ENCODE peak calls at places on chromosome X, in four cellular contexts. C is activated naive CD8-positive, alpha-beta T cell treated with anti-CD3 and anti-CD28 coated beads, Interleukin-2, amount 10 ng/mL, durations not matched to agents 7 days and 5 days; I is CD8-positive, alpha-beta memory T cell; F is dermis blood vessel endothelial cell. X is an unnamed sample.

GRCh38 chrX:113058634-113059033 is 218.0 kb upstream of the AMOT start:
- DNase-seq in C (no peak), F (no peak), I (no peak), X (no peak)

GRCh38 chrX:77009691-77010090 is 437.5 kb upstream of the FGF16 start:
- DNase-seq in C (no peak), F (no peak), I (no peak), X (peak; percentile 73)

GRCh38 chrX:47849776-47850175 is 13.1 kb downstream of the ZNF81 start:
- DNase-seq in C (no peak), F (no peak), I (no peak), X (no peak)

GRCh38 chrX:28590394-28590793 is 3.1 kb downstream of the IL1RAPL1 start:
- DNase-seq in I (no peak), F (peak; percentile 44), C (no peak), X (no peak)

GRCh38 chrX:129347291-129347690 is 176.0 kb downstream of the SMARCA1 start:
- DNase-seq in F (no peak), C (no peak), I (no peak), X (no peak)

GRCh38 chrX:150092549-150092948 is 154.3 kb upstream of the EOLA2 start:
- DNase-seq in C (no peak), I (no peak), F (no peak), X (no peak)

GRCh38 chrX:100447563-100448397 is 37.7 kb upstream of the PCDH19 start:
- DNase-seq in I (no peak), F (peak; percentile 62), C (no peak), X (no peak)

GRCh38 chrX:13085533-13085932 is 41.1 kb upstream of the FAM9C start:
- DNase-seq in C (peak; percentile 56), I (no peak), F (no peak), X (no peak)

GRCh38 chrX:18422886-18423285 is 2.5 kb upstream of the CDKL5 start:
- DNase-seq in C (no peak), I (no peak), F (no peak), X (no peak)

GRCh38 chrX:119398974-119399771 is at the start of gene SLC25A43:
- DNase-seq in F (peak; percentile 19), I (peak; percentile 6), C (peak; percentile 61), X (peak; percentile 85)

GRCh38 chrX:155068165-155068564 is 2.8 kb downstream of the CMC4 start:
- DNase-seq in C (no peak), I (no peak), F (peak; percentile 66), X (no peak)

GRCh38 chrX:23845316-23845932 is 62.3 kb downstream of the APOO start:
- DNase-seq in F (peak; percentile 35), I (no peak), C (no peak), X (no peak)

GRCh38 chrX:9860826-9861225 is 74.6 kb downstream of the SHROOM2 start:
- DNase-seq in C (no peak), F (no peak), I (no peak), X (no peak)

GRCh38 chrX:1417921-1418875 is 26.3 kb upstream of the SLC25A6 start:
- DNase-seq in F (no peak), I (no peak), C (peak; percentile 20), X (peak; percentile 78)

GRCh38 chrX:53445977-53446376 is 11.8 kb upstream of the HSD17B10 start:
- DNase-seq in I (no peak), C (peak; percentile 59), F (peak; percentile 56), X (no peak)

GRCh38 chrX:45479835-45480422 is 279.3 kb upstream of the DIPK2B start:
- DNase-seq in F (peak; percentile 65), C (no peak), I (no peak), X (no peak)

GRCh38 chrX:368811-369562 is 17.7 kb downstream of the PPP2R3B start:
- DNase-seq in I (no peak), C (no peak), F (no peak), X (no peak)

GRCh38 chrX:153580700-153581386 is 18.1 kb downstream of the CCNQ start:
- DNase-seq in I (no peak), C (no peak), F (peak; percentile 17), X (no peak)

GRCh38 chrX:149572743-149573142 is 14.5 kb downstream of the MAGEA9B start:
- DNase-seq in I (no peak), C (no peak), F (no peak), X (no peak)

GRCh38 chrX:38664285-38664684 is 102.9 kb downstream of the TSPAN7 start:
- DNase-seq in F (peak; percentile 51), I (no peak), C (no peak), X (no peak)

GRCh38 chrX:47143894-47144625 is 442 bp downstream of the NDUFB11 start:
- DNase-seq in F (peak; percentile 55), I (no peak), C (no peak), X (no peak)

GRCh38 chrX:69163936-69164741 is 1.1 kb downstream of the PJA1 start:
- DNase-seq in I (peak; percentile 26), F (peak; percentile 25), C (peak; percentile 65), X (no peak)

GRCh38 chrX:152806035-152806434 is 24.5 kb downstream of the CETN2 start:
- DNase-seq in F (no peak), C (no peak), I (no peak), X (no peak)

GRCh38 chrX:122422547-122422946 is 761.5 kb upstream of the GRIA3 start:
- DNase-seq in F (no peak), C (no peak), I (no peak), X (no peak)

GRCh38 chrX:130975947-130976346 is 72.9 kb upstream of the ENOX2 start:
- DNase-seq in I (no peak), F (peak; percentile 64), C (no peak), X (no peak)

GRCh38 chrX:147884958-147885357 is 26.8 kb upstream of the FMR1 start:
- DNase-seq in I (no peak), C (no peak), F (no peak), X (no peak)

X was measured in posterior vena cava.